ENCODE peak calls at places on chromosomes 2 and 18, in six cellular contexts. F is RWPE1; J is naive B cell; N is NCI-H226; Y is activated T-cell treated with anti-CD3 and anti-CD28 coated beads, Interleukin-2, amount 50 U/mL, for 72 hours; A is NCI-H1436 treated with DMSO at 0.1 percent for 48 hours. Z is an unnamed sample.

GRCh38 chr2:102698369-102699111 is 63.3 kb upstream of the TMEM182 start:
- DNase-seq in A (no peak), J (no peak), Y (no peak), N (no peak), F (peak), Z (peak)

GRCh38 chr2:19251554-19251953 is 106.9 kb downstream of the OSR1 start:
- DNase-seq in F (no peak), Y (no peak), N (peak), A (no peak), J (no peak), Z (no peak)

GRCh38 chr2:26469092-26469710 is 8.7 kb downstream of the OTOF start:
- DNase-seq in N (peak), Y (peak), J (no peak), A (no peak), F (peak), Z (peak)

GRCh38 chr2:238864207-238865014 is 16.5 kb downstream of the TWIST2 start:
- DNase-seq in A (no peak), F (peak), J (no peak), Y (peak), N (peak), Z (peak)

GRCh38 chr2:74887445-74887951 is 53.6 kb downstream of the HK2 start:
- DNase-seq in A (no peak), J (no peak), N (no peak), Y (no peak), F (peak), Z (peak)

GRCh38 chr2:23590227-23590869 is 205.4 kb downstream of the KLHL29 start:
- DNase-seq in J (no peak), Y (no peak), N (no peak), F (no peak), A (no peak), Z (no peak)

GRCh38 chr18:42258301-42258965 is 303.4 kb downstream of the PIK3C3 start:
- DNase-seq in Y (no peak), N (no peak), J (no peak), A (no peak), F (no peak), Z (no peak)

GRCh38 chr2:62570861-62571698 is 65.1 kb upstream of the TMEM17 start:
- DNase-seq in Y (no peak), J (no peak), N (no peak), F (no peak), A (no peak), Z (no peak)

GRCh38 chr2:122743031-122743675 is 987.7 kb downstream of the TSN start:
- DNase-seq in J (no peak), N (no peak), Y (no peak), A (no peak), F (no peak), Z (no peak)

GRCh38 chr2:82853299-82853698 is 1605.8 kb downstream of the SUCLG1 start:
- DNase-seq in F (no peak), N (no peak), J (no peak), Y (no peak), A (no peak), Z (no peak)

GRCh38 chr2:239012228-239012627 is 164.3 kb downstream of the TWIST2 start:
- DNase-seq in F (no peak), Y (no peak), A (no peak), N (no peak), J (no peak), Z (no peak)

GRCh38 chr18:51654441-51655326 is 457.2 kb upstream of the MEX3C start:
- DNase-seq in Y (no peak), A (no peak), J (no peak), F (no peak), N (no peak), Z (no peak)

GRCh38 chr2:180523629-180524340 is 456.6 kb upstream of the UBE2E3 start:
- DNase-seq in J (no peak), N (peak), Y (no peak), A (no peak), F (peak), Z (peak)

GRCh38 chr2:195498839-195499490 is 158.1 kb upstream of the SLC39A10 start:
- DNase-seq in A (no peak), F (no peak), N (no peak), J (no peak), Y (no peak), Z (no peak)

GRCh38 chr2:1487758-1488715 is 74.8 kb downstream of the TPO start:
- DNase-seq in N (no peak), Y (no peak), A (no peak), F (no peak), J (no peak), Z (no peak)

GRCh38 chr2:168336786-168337388 is 89.5 kb upstream of the STK39 start:
- DNase-seq in Y (peak), F (peak), J (peak), N (peak), A (peak), Z (peak)

GRCh38 chr2:195322324-195322723 is 334.7 kb upstream of the SLC39A10 start:
- DNase-seq in J (no peak), N (peak), A (no peak), Y (no peak), F (peak), Z (peak)

GRCh38 chr2:67871696-67872320 is 191.0 kb downstream of the C1D start:
- DNase-seq in Y (no peak), F (no peak), J (no peak), N (peak), A (no peak), Z (no peak)

GRCh38 chr2:19819097-19820065 is 82.4 kb downstream of the TTC32 start:
- DNase-seq in J (no peak), N (peak), Y (no peak), F (peak), A (no peak), Z (peak)

GRCh38 chr2:37168217-37168981 is 11.6 kb upstream of the EIF2AK2 start:
- DNase-seq in A (peak), N (no peak), Y (peak), F (peak), J (peak), Z (no peak)

GRCh38 chr2:59604143-59604542 is 949.3 kb downstream of the BCL11A start:
- DNase-seq in F (no peak), Y (no peak), N (no peak), J (no peak), A (no peak), Z (no peak)

GRCh38 chr2:108927405-108927804 is 61.6 kb downstream of the EDAR start:
- DNase-seq in F (no peak), Y (no peak), N (no peak), A (no peak), J (no peak), Z (no peak)

GRCh38 chr2:236776695-236777251 is 207.1 kb downstream of the ACKR3 start:
- DNase-seq in N (no peak), Y (no peak), A (no peak), F (peak), J (no peak), Z (peak)

GRCh38 chr2:205903549-205904129 is 182.3 kb downstream of the INO80D start:
- DNase-seq in Y (no peak), J (no peak), N (no peak), A (no peak), F (no peak), Z (no peak)

GRCh38 chr18:10528439-10528838 is 2.6 kb downstream of the NAPG start:
- DNase-seq in J (no peak), F (no peak), Y (no peak), A (no peak), N (no peak), Z (no peak)

GRCh38 chr18:41753826-41754225 is 201.2 kb upstream of the PIK3C3 start:
- DNase-seq in F (no peak), J (no peak), A (no peak), Y (no peak), N (no peak), Z (peak)

GRCh38 chr2:215917953-215918620 is 95.3 kb downstream of the MREG start:
- DNase-seq in A (no peak), F (no peak), N (peak), J (no peak), Y (no peak), Z (peak)

GRCh38 chr18:22020127-22020866 is 149.1 kb upstream of the GATA6 start:
- DNase-seq in N (no peak), J (no peak), F (no peak), A (no peak), Y (no peak), Z (no peak)

GRCh38 chr18:47500930-47501329 is 249.5 kb upstream of the SKOR2 start:
- DNase-seq in A (no peak), J (no peak), N (no peak), Y (no peak), F (no peak), Z (no peak)

GRCh38 chr2:13650586-13651180 is 933.9 kb downstream of the TRIB2 start:
- DNase-seq in Y (no peak), F (no peak), J (no peak), A (no peak), N (no peak), Z (no peak)

GRCh38 chr2:144670080-144670479 is 150.2 kb upstream of the ZEB2 start:
- DNase-seq in A (no peak), J (no peak), Y (no peak), N (no peak), F (no peak), Z (no peak)

Z was measured in foreskin keratinocyte.